ENCODE peak calls at places on chromosomes 4 and X, in six cellular contexts. Q, J, R, Z, T and L are unnamed samples.

GRCh38 chrX:40877869-40878268 is 142.5 kb upstream of the MED14 start:
- DNase-seq in Q (peak), J (peak), R (no peak), Z (no peak), T (no peak), L (peak)

GRCh38 chr4:13202731-13203519 is 281.2 kb downstream of the RAB28 start:
- DNase-seq in Q (no peak), J (no peak), R (peak), Z (no peak), T (no peak), L (no peak)

GRCh38 chr4:4461850-4462249 is 74.9 kb downstream of the NSG1 start:
- DNase-seq in Q (no peak), J (no peak), R (no peak), Z (no peak), T (no peak), L (no peak)

GRCh38 chrX:40006025-40007017 is 91.4 kb downstream of the BCOR start:
- DNase-seq in Q (no peak), J (no peak), R (peak), Z (peak), T (no peak), L (no peak)

GRCh38 chr4:4627906-4628305 is 86.1 kb upstream of the STX18 start:
- DNase-seq in Q (no peak), J (no peak), R (no peak), Z (no peak), T (no peak), L (no peak)

GRCh38 chr4:6591305-6591704 is 16.3 kb downstream of the MAN2B2 start:
- DNase-seq in Q (no peak), J (no peak), R (no peak), Z (no peak), T (no peak), L (no peak)

GRCh38 chr4:186710521-186711119 is 13.0 kb downstream of the FAT1 start:
- DNase-seq in Q (no peak), J (no peak), R (no peak), Z (no peak), T (no peak), L (no peak)

GRCh38 chr4:28443371-28443770 is 1582.7 kb downstream of the STIM2 start:
- DNase-seq in Q (no peak), J (no peak), R (no peak), Z (no peak), T (no peak), L (no peak)

GRCh38 chrX:16112428-16112827 is 10.9 kb upstream of the GRPR start:
- DNase-seq in Q (peak), J (no peak), R (no peak), Z (no peak), T (no peak), L (no peak)

GRCh38 chr4:91280551-91281290 is 1023.0 kb upstream of the GRID2 start:
- DNase-seq in Q (no peak), J (no peak), R (no peak), Z (no peak), T (no peak), L (no peak)

GRCh38 chr4:99749445-99750391 is 66.9 kb upstream of the DAPP1 start:
- DNase-seq in Q (no peak), J (no peak), R (peak), Z (no peak), T (no peak), L (no peak)

GRCh38 chrX:20135956-20136355 is 5.7 kb downstream of the EIF1AX start:
- DNase-seq in Q (no peak), J (no peak), R (no peak), Z (no peak), T (no peak), L (no peak)

GRCh38 chr4:142361981-142362380 is 484.1 kb downstream of the INPP4B start:
- DNase-seq in Q (no peak), J (no peak), R (no peak), Z (no peak), T (no peak), L (no peak)

GRCh38 chr4:72564184-72564583 is 4.8 kb downstream of the ADAMTS3 start:
- DNase-seq in Q (peak), J (peak), R (no peak), Z (no peak), T (no peak), L (peak)

GRCh38 chr4:85402371-85402770 is 72.6 kb upstream of the ARHGAP24 start:
- DNase-seq in Q (peak), J (peak), R (no peak), Z (no peak), T (peak), L (peak)

GRCh38 chr4:114136067-114136466 is 156.6 kb upstream of the ARSJ start:
- DNase-seq in Q (peak), J (peak), R (no peak), Z (no peak), T (no peak), L (no peak)

GRCh38 chrX:24498181-24498580 is 33.1 kb downstream of the PDK3 start:
- DNase-seq in Q (peak), J (peak), R (no peak), Z (no peak), T (no peak), L (peak)

GRCh38 chr4:10893417-10893816 is 208.8 kb upstream of the CLNK start:
- DNase-seq in Q (no peak), J (peak), R (no peak), Z (no peak), T (no peak), L (peak)

GRCh38 chr4:10898072-10898471 is 213.5 kb upstream of the CLNK start:
- DNase-seq in Q (no peak), J (no peak), R (no peak), Z (no peak), T (no peak), L (no peak)

GRCh38 chr4:10891866-10892265 is 207.3 kb upstream of the CLNK start:
- DNase-seq in Q (no peak), J (no peak), R (no peak), Z (no peak), T (no peak), L (no peak)

GRCh38 chr4:10897076-10897475 is 212.5 kb upstream of the CLNK start:
- DNase-seq in Q (no peak), J (no peak), R (no peak), Z (no peak), T (no peak), L (no peak)
- TF ChIP-seq CTCF in Q (no peak), J (no peak), R (no peak), Z (no peak), T (no peak), L (no peak)

DNA sequence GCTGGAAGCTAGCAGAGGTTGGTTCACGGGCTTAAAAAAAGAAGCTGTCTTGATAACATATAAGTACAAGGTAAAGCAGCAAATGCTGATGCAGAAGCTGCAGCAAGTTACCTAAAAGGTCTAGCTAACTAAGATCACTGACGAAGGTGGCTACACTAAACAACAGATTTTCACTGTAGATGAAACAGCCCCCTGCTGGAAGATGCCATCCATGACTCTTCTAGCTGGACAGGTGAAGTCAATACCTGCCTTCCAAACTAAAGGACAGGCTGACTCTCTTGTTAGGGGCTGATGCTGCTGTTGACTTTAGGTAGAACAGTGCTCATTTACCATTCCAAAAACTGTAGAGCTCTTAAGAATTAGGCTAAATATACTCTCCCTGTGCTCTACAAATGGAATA is 99.5 kb downstream of the FBXW7 start:
- DNase-seq in Q (no peak), J (no peak), R (no peak), Z (no peak), T (no peak), L (no peak)
- TF ChIP-seq CTCF in Q (no peak), J (no peak), R (no peak), Z (no peak), T (no peak), L (no peak)

GRCh38 chrX:63128509-63128908 is 222.6 kb downstream of the SPIN4 start:
- DNase-seq in Q (peak), J (peak), R (no peak), Z (no peak), T (no peak), L (peak)
- TF ChIP-seq CTCF in Q (peak), J (peak), R (peak), Z (peak), T (peak), L (peak)

GRCh38 chrX:103464774-103465117 is 54.5 kb downstream of the RAB40A start:
- DNase-seq in Q (peak), J (peak), R (peak), Z (no peak), T (no peak), L (peak)

GRCh38 chrX:103461156-103461555 is 58.1 kb downstream of the RAB40A start:
- DNase-seq in Q (peak), J (no peak), R (no peak), Z (no peak), T (no peak), L (peak)

GRCh38 chrX:103467870-103468269 is 51.4 kb downstream of the RAB40A start:
- DNase-seq in Q (no peak), J (no peak), R (no peak), Z (no peak), T (no peak), L (no peak)

GRCh38 chrX:103467156-103467555 is 52.1 kb downstream of the RAB40A start:
- DNase-seq in Q (peak), J (peak), R (no peak), Z (no peak), T (no peak), L (no peak)

GRCh38 chrX:103464071-103464773 is 55.1 kb downstream of the RAB40A start:
- DNase-seq in Q (peak), J (peak), R (no peak), Z (no peak), T (no peak), L (peak)
- TF ChIP-seq CTCF in Q (peak), J (peak), R (peak), Z (no peak), T (peak), L (peak)

DNA sequence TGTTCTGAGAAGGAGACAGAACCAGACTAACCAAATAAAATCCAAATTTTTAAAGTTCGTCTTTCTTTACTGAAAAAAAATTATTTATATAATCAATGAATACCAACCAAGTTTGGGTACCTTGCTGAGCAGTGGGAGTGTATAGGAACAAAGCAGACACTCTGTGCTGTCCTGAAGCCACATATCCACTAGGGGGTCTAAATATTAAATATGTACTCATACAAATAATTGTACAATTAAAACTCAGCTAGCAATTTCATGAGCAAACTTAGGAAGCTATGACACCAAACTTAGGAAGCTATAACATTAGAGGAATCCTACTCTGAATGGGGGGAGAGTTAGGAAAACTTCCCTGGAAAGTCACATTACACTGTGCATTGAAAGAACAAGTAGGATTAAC is 582.0 kb upstream of the EPHA5 start:
- DNase-seq in Q (no peak), J (peak), R (no peak), Z (no peak), T (no peak), L (peak)
- TF ChIP-seq CTCF in Q (no peak), J (peak), R (no peak), Z (no peak), T (no peak), L (peak)

GRCh38 chr4:30714408-30715031 is 5.6 kb upstream of the PCDH7 start:
- DNase-seq in Q (peak), J (peak), R (no peak), Z (no peak), T (no peak), L (peak)
- TF ChIP-seq CTCF in Q (peak), J (peak), R (peak), Z (peak), T (peak), L (peak)